ENCODE peak calls at places on chromosome 17, in five cellular contexts. O is brain microvascular endothelial cell; H is naive thymus-derived CD4-positive, alpha-beta T cell; K is transverse colon; B is Karpas-422. P is an unnamed sample.

GRCh38 chr17:51128089-51128488 is 7.4 kb upstream of the SPAG9 start:
- DNase-seq in O (no peak), H (no peak), K (no peak), B (peak; percentile 86), P (no peak)

GRCh38 chr17:65029605-65030308 is 26.8 kb downstream of the GNA13 start:
- DNase-seq in O (no peak), H (no peak), K (no peak), B (peak; percentile 67), P (peak; percentile 36)

GRCh38 chr17:77391668-77392375 is 251.1 kb downstream of the SEC14L1 start:
- DNase-seq in O (peak; percentile 91), H (no peak), K (peak; percentile 62), B (no peak), P (peak; percentile 57)

GRCh38 chr17:17205368-17206148 is 575 bp downstream of the PLD6 start:
- DNase-seq in O (no peak), H (peak; percentile 28), K (peak; percentile 72), B (no peak), P (peak; percentile 41)

GRCh38 chr17:81902023-81902652 is at the start of gene NPB:
- DNase-seq in O (no peak), H (no peak), K (no peak), B (no peak), P (no peak)

GRCh38 chr17:73815474-73815873 is 171.2 kb upstream of the SDK2 start:
- DNase-seq in O (no peak), H (no peak), K (no peak), B (no peak), P (no peak)

GRCh38 chr17:62601438-62601837 is 26.0 kb upstream of the MRC2 start:
- DNase-seq in O (no peak), H (no peak), K (no peak), B (no peak), P (no peak)

GRCh38 chr17:36703860-36704266 is 102.5 kb downstream of the MRM1 start:
- DNase-seq in O (peak; percentile 13), H (no peak), K (peak; percentile 32), B (peak; percentile 60), P (peak; percentile 21)

GRCh38 chr17:50638572-50638850 is 3.8 kb downstream of the ABCC3 start:
- DNase-seq in O (no peak), H (no peak), K (no peak), B (no peak), P (no peak)

GRCh38 chr17:19304209-19304608 is 58.3 kb downstream of the B9D1 start:
- DNase-seq in O (peak; percentile 47), H (no peak), K (peak; percentile 74), B (peak; percentile 46), P (peak; percentile 74)

GRCh38 chr17:3534881-3535252 is 22.7 kb downstream of the TRPV3 start:
- DNase-seq in O (no peak), H (no peak), K (no peak), B (peak; percentile 49), P (no peak)

GRCh38 chr17:58822148-58823050 is 66.7 kb downstream of the PPM1E start:
- DNase-seq in O (no peak), H (no peak), K (no peak), B (no peak), P (no peak)

GRCh38 chr17:21001111-21001812 is 41.5 kb downstream of the USP22 start:
- DNase-seq in O (no peak), H (no peak), K (no peak), B (no peak), P (no peak)

GRCh38 chr17:7327501-7327900 is 1.6 kb downstream of the NEURL4 start:
- DNase-seq in O (no peak), H (no peak), K (no peak), B (no peak), P (no peak)

GRCh38 chr17:51107666-51108227 is 12.9 kb downstream of the SPAG9 start:
- DNase-seq in O (no peak), H (no peak), K (no peak), B (no peak), P (no peak)

GRCh38 chr17:82528484-82529265 is 9.1 kb downstream of the FOXK2 start:
- DNase-seq in O (peak; percentile 33), H (no peak), K (peak; percentile 66), B (no peak), P (peak; percentile 73)

GRCh38 chr17:5272313-5272712 is 9.8 kb upstream of the RABEP1 start:
- DNase-seq in O (no peak), H (no peak), K (no peak), B (no peak), P (no peak)

GRCh38 chr17:82367724-82368524 is 3.6 kb upstream of the UTS2R start:
- DNase-seq in O (no peak), H (no peak), K (no peak), B (peak; percentile 71), P (no peak)

GRCh38 chr17:45857977-45858708 is 13.5 kb downstream of the SPPL2C start:
- DNase-seq in O (peak; percentile 22), H (no peak), K (no peak), B (no peak), P (peak; percentile 32)

GRCh38 chr17:20920813-20921199 is 122.0 kb downstream of the USP22 start:
- DNase-seq in O (peak; percentile 52), H (no peak), K (no peak), B (no peak), P (peak; percentile 14)

GRCh38 chr17:921161-921560 is 58.4 kb downstream of the NXN start:
- DNase-seq in O (no peak), H (no peak), K (no peak), B (no peak), P (no peak)

GRCh38 chr17:43456661-43457361 is 27.0 kb upstream of the DHX8 start:
- DNase-seq in O (no peak), H (no peak), K (peak; percentile 12), B (peak; percentile 27), P (peak; percentile 42)

GRCh38 chr17:70797166-70797565 is 627.8 kb downstream of the KCNJ2 start:
- DNase-seq in O (peak; percentile 20), H (no peak), K (no peak), B (no peak), P (no peak)

GRCh38 chr17:44333371-44333770 is 8.7 kb upstream of the SLC25A39 start:
- DNase-seq in O (no peak), H (no peak), K (peak; percentile 59), B (no peak), P (no peak)

GRCh38 chr17:45147102-45147580 is 1.1 kb upstream of the HEXIM1 start:
- DNase-seq in O (peak; percentile 25), H (peak; percentile 28), K (no peak), B (peak; percentile 87), P (peak; percentile 71)

GRCh38 chr17:7403043-7403901 is 625 bp downstream of the TMEM256 start:
- DNase-seq in O (no peak), H (no peak), K (peak; percentile 75), B (peak; percentile 74), P (no peak)

GRCh38 chr17:6303664-6304063 is 131.3 kb downstream of the AIPL1 start:
- DNase-seq in O (peak; percentile 6), H (no peak), K (no peak), B (peak; percentile 71), P (peak; percentile 53)

GRCh38 chr17:44005527-44005864 is 1.1 kb downstream of the NAGS start:
- DNase-seq in O (no peak), H (no peak), K (no peak), B (no peak), P (no peak)

GRCh38 chr17:63911657-63912100 is 621 bp upstream of the CSHL1 start:
- DNase-seq in O (peak; percentile 24), H (peak; percentile 30), K (peak; percentile 44), B (peak; percentile 86), P (peak; percentile 26)

GRCh38 chr17:48149174-48150106 is 41.9 kb downstream of the SNX11 start:
- DNase-seq in O (no peak), H (no peak), K (no peak), B (no peak), P (no peak)

GRCh38 chr17:8632087-8632486 is 1.6 kb upstream of the MYH10 start:
- DNase-seq in O (no peak), H (no peak), K (no peak), B (no peak), P (peak; percentile 78)

GRCh38 chr17:36643086-36643685 is 41.8 kb downstream of the MRM1 start:
- DNase-seq in O (no peak), H (no peak), K (no peak), B (no peak), P (no peak)

GRCh38 chr17:68399638-68400403 is 57.5 kb downstream of the WIPI1 start:
- DNase-seq in O (no peak), H (no peak), K (peak; percentile 25), B (no peak), P (peak; percentile 42)

GRCh38 chr17:40864661-40865380 is 2.2 kb downstream of the KRT12 start:
- DNase-seq in O (no peak), H (no peak), K (no peak), B (no peak), P (no peak)

GRCh38 chr17:73343168-73343634 is 31.4 kb upstream of the CDC42EP4 start:
- DNase-seq in O (peak; percentile 77), H (no peak), K (peak; percentile 51), B (no peak), P (no peak)

GRCh38 chr17:77644981-77645380 is 313.5 kb upstream of the TNRC6C start:
- DNase-seq in O (no peak), H (no peak), K (no peak), B (no peak), P (no peak)

GRCh38 chr17:75125984-75126383 is 5.6 kb downstream of the NT5C start:
- DNase-seq in O (no peak), H (no peak), K (no peak), B (peak; percentile 61), P (no peak)

GRCh38 chr17:75126954-75127353 is 4.6 kb downstream of the NT5C start:
- DNase-seq in O (no peak), H (no peak), K (no peak), B (no peak), P (no peak)

GRCh38 chr17:75128694-75129505 is 2.6 kb downstream of the NT5C start:
- DNase-seq in O (no peak), H (no peak), K (no peak), B (no peak), P (no peak)

GRCh38 chr17:75124041-75124818 is 7.3 kb downstream of the NT5C start:
- DNase-seq in O (peak; percentile 49), H (no peak), K (peak; percentile 95), B (no peak), P (peak; percentile 87)

DNA sequence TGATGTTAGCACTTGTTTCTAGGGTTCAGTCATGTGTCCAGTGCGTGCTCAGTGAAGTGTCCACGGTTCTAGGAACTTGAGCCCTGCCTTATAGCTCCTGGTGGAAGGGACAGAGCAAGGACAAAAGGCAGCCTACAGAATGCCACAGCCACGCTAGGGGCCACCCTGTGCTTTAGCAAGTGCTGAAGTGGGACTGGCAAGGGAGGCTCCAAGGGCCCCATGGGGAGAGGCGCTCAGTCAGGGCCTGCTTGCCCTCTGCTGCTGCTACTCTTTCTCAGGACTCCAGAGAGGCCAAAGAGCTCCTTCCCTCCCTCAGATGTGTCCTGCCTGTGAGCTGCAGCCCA is 6.8 kb downstream of the NT5C start:
- DNase-seq in O (no peak), H (no peak), K (no peak), B (no peak), P (no peak)
- H3K27ac ChIP-seq in O (no peak overlapping the region), H (no peak overlapping the region), K (peak overlapping the region; percentile 86), B (no peak overlapping the region), P (peak overlapping the region; percentile 85)

GRCh38 chr17:49406791-49407190 is 7.9 kb downstream of the PHB1 start:
- DNase-seq in O (no peak), H (no peak), K (no peak), B (no peak), P (no peak)
- H3K36me3 ChIP-seq in O (peaks cover 79% of the 10 kb centered on the region), H (peaks cover 21% of the 10 kb centered on the region), K (no peaks in the 10 kb centered on the region), B (peaks cover 49% of the 10 kb centered on the region), P (peaks cover 54% of the 10 kb centered on the region)

GRCh38 chr17:18234853-18235380 is 9.5 kb downstream of the LLGL1 start:
- DNase-seq in O (no peak), H (no peak), K (no peak), B (no peak), P (no peak)
- H3K27ac ChIP-seq in O (no peak overlapping the region), H (no peak overlapping the region), K (no peak overlapping the region), B (no peak overlapping the region), P (peak overlapping the region; percentile 89)

GRCh38 chr17:15255713-15256454 is 9.2 kb downstream of the PMP22 start:
- DNase-seq in O (no peak), H (no peak), K (no peak), B (no peak), P (no peak)
- H3K36me3 ChIP-seq in O (peaks cover 4% of the 10 kb centered on the region), H (no peaks in the 10 kb centered on the region), K (no peaks in the 10 kb centered on the region), B (no peaks in the 10 kb centered on the region), P (peaks cover 8% of the 10 kb centered on the region)

P was measured in endothelial cell of umbilical vein.